ENCODE peak calls at places on chromosomes 12 and 14, in eight cellular contexts. W, M, A, G, N, Z, C and T are unnamed samples.

GRCh38 chr14:64234877-64235651 is 59.1 kb downstream of the ESR2 start:
- DNase-seq in M (peak; percentile 48), W (no peak), A (peak; percentile 12), G (no peak), Z (peak; percentile 64), N (no peak), C (no peak), T (peak; percentile 71)

GRCh38 chr12:49288412-49288853 is 6.5 kb upstream of the PRPH start:
- DNase-seq in C (no peak), W (peak; percentile 65), G (peak; percentile 88), A (no peak), N (no peak), M (peak; percentile 77), Z (no peak), T (no peak)

GRCh38 chr12:100268835-100269564 is 2.0 kb downstream of the SCYL2 start:
- DNase-seq in A (no peak), C (no peak), G (no peak), N (no peak), M (no peak), Z (no peak), W (no peak), T (no peak)

GRCh38 chr14:104224516-104225281 is 86.3 kb downstream of the KIF26A start:
- DNase-seq in A (no peak), C (peak; percentile 59), Z (peak; percentile 53), G (no peak), W (peak; percentile 54), M (peak; percentile 58), N (no peak), T (no peak)

GRCh38 chr12:48882972-48883304 is 17.3 kb upstream of the RND1 start:
- DNase-seq in W (no peak), G (no peak), C (no peak), M (no peak), A (no peak), Z (no peak), N (no peak), T (no peak)

GRCh38 chr12:124819080-124819479 is 44.6 kb downstream of the SCARB1 start:
- DNase-seq in Z (no peak), M (no peak), G (no peak), N (no peak), A (no peak), W (no peak), C (no peak), T (no peak)

GRCh38 chr12:68420225-68421008 is 88.3 kb upstream of the MDM1 start:
- DNase-seq in W (peak; percentile 5), M (no peak), G (no peak), N (no peak), A (no peak), Z (no peak), C (no peak), T (no peak)

GRCh38 chr14:96274122-96274910 is 18.3 kb downstream of the BDKRB1 start:
- DNase-seq in C (no peak), Z (no peak), N (no peak), A (peak; percentile 65), M (no peak), G (no peak), W (no peak), T (no peak)

GRCh38 chr14:90897022-90897421 is 80.8 kb upstream of the TTC7B start:
- DNase-seq in Z (no peak), M (no peak), W (no peak), C (no peak), A (no peak), G (no peak), N (no peak), T (no peak)

GRCh38 chr14:105879867-105880561 is 353.6 kb downstream of the TMEM121 start:
- DNase-seq in M (no peak), N (no peak), C (peak; percentile 9), A (no peak), G (peak; percentile 74), Z (no peak), W (no peak), T (no peak)

GRCh38 chr14:50830044-50830931 is 674 bp downstream of the NIN start:
- DNase-seq in G (peak; percentile 91), W (peak; percentile 61), C (peak; percentile 60), M (peak; percentile 69), N (no peak), Z (peak; percentile 45), A (no peak), T (peak; percentile 36)

GRCh38 chr12:53061404-53062010 is 11.6 kb downstream of the TNS2 start:
- DNase-seq in C (no peak), A (no peak), W (no peak), G (peak; percentile 87), N (no peak), M (no peak), Z (peak; percentile 77), T (peak; percentile 66)

GRCh38 chr12:7694556-7694955 is 1.0 kb downstream of the GDF3 start:
- DNase-seq in M (no peak), Z (no peak), A (no peak), W (no peak), C (no peak), N (no peak), G (no peak), T (no peak)

GRCh38 chr14:55850803-55851202 is 267.4 kb upstream of the PELI2 start:
- DNase-seq in M (no peak), A (no peak), Z (no peak), W (no peak), C (no peak), G (no peak), N (no peak), T (no peak)

GRCh38 chr12:119645535-119646059 is 22.3 kb upstream of the PRKAB1 start:
- DNase-seq in A (no peak), C (no peak), W (no peak), Z (no peak), N (no peak), M (no peak), G (no peak), T (no peak)

GRCh38 chr12:128810182-128811127 is 13.3 kb downstream of the SLC15A4 start:
- DNase-seq in M (no peak), A (no peak), N (no peak), W (peak; percentile 26), G (no peak), C (peak; percentile 43), Z (no peak), T (no peak)

GRCh38 chr12:47458273-47458672 is 247.6 kb downstream of the RPAP3 start:
- DNase-seq in M (no peak), Z (no peak), G (no peak), N (no peak), C (no peak), A (no peak), W (no peak), T (no peak)

GRCh38 chr12:2856901-2857495 is at the start of gene TEX52:
- DNase-seq in Z (peak; percentile 73), C (no peak), N (no peak), A (no peak), M (no peak), W (no peak), G (no peak), T (no peak)